ENCODE peak calls at places on chromosomes 2 and 18, in seven cellular contexts. O, U, G, M, H, N and D are unnamed samples.

GRCh38 chr2:240933966-240934700 is 28.0 kb downstream of the CROCC2 start:
- DNase-seq in O (no peak), U (no peak), G (no peak), M (no peak), H (no peak), N (no peak), D (no peak)

GRCh38 chr2:156649596-156649995 is 213.4 kb downstream of the GPD2 start:
- DNase-seq in O (no peak), U (no peak), G (no peak), M (no peak), H (peak), N (no peak), D (no peak)

GRCh38 chr2:106030287-106031268 is 163.5 kb downstream of the UXS1 start:
- DNase-seq in O (peak), U (no peak), G (peak), M (no peak), H (peak), N (peak), D (no peak)

GRCh38 chr2:19652811-19653210 is 249.0 kb downstream of the TTC32 start:
- DNase-seq in O (no peak), U (no peak), G (no peak), M (no peak), H (no peak), N (no peak), D (no peak)

GRCh38 chr2:112644155-112644932 is 1.4 kb upstream of the SLC20A1 start:
- DNase-seq in O (peak), U (no peak), G (no peak), M (no peak), H (peak), N (peak), D (no peak)

GRCh38 chr2:65320042-65320711 is 92.5 kb downstream of the ACTR2 start:
- DNase-seq in O (peak), U (no peak), G (no peak), M (no peak), H (peak), N (peak), D (peak)

GRCh38 chr2:11867926-11868325 is 121.5 kb downstream of the LPIN1 start:
- DNase-seq in O (no peak), U (no peak), G (no peak), M (no peak), H (no peak), N (no peak), D (no peak)

GRCh38 chr18:331231-331771 is 63.5 kb upstream of the THOC1 start:
- DNase-seq in O (no peak), U (no peak), G (no peak), M (no peak), H (peak), N (peak), D (peak)

GRCh38 chr2:66733361-66733760 is 298.4 kb downstream of the MEIS1 start:
- DNase-seq in O (no peak), U (no peak), G (no peak), M (no peak), H (no peak), N (no peak), D (no peak)

GRCh38 chr2:16181062-16181740 is 240.9 kb downstream of the MYCN start:
- DNase-seq in O (no peak), U (no peak), G (no peak), M (no peak), H (no peak), N (no peak), D (no peak)

GRCh38 chr2:97816411-97816810 is 103.0 kb downstream of the ZAP70 start:
- DNase-seq in O (no peak), U (no peak), G (no peak), M (no peak), H (no peak), N (no peak), D (no peak)

GRCh38 chr2:219001577-219002394 is 8.6 kb upstream of the CRYBA2 start:
- DNase-seq in O (peak), U (no peak), G (no peak), M (peak), H (no peak), N (no peak), D (no peak)

GRCh38 chr2:129301431-129301913 is 678.0 kb upstream of the RAB6C start:
- DNase-seq in O (peak), U (no peak), G (no peak), M (no peak), H (peak), N (peak), D (no peak)